ENCODE peak calls at places on chromosomes 13 and 19, in five cellular contexts. D, O, G, L and W are unnamed samples.

GRCh38 chr19:12792048-12792852 is 964 bp downstream of the JUNB start:
- DNase-seq in L (no peak), G (peak), D (peak), O (peak), W (peak)

GRCh38 chr13:111280666-111281577 is 39.5 kb upstream of the TEX29 start:
- DNase-seq in G (no peak), O (no peak), D (no peak), L (no peak), W (no peak)

GRCh38 chr19:18435848-18436631 is 1.9 kb downstream of the ISYNA1 start:
- DNase-seq in L (no peak), D (no peak), O (no peak), G (no peak), W (no peak)

GRCh38 chr19:18883530-18884304 is 12.2 kb downstream of the CERS1 start:
- DNase-seq in G (peak), O (no peak), D (no peak), L (no peak), W (no peak)

GRCh38 chr19:3963458-3964255 is 7.2 kb downstream of the DAPK3 start:
- DNase-seq in L (no peak), O (no peak), D (no peak), G (peak), W (no peak)

GRCh38 chr19:44948763-44949374 is 3.0 kb downstream of the APOC2 start:
- DNase-seq in G (no peak), D (no peak), L (no peak), O (no peak), W (no peak)

GRCh38 chr19:588093-588742 is 1.5 kb upstream of the HCN2 start:
- DNase-seq in L (peak), G (peak), D (peak), O (peak), W (peak)

GRCh38 chr13:48731957-48732569 is 78.3 kb downstream of the CYSLTR2 start:
- DNase-seq in O (peak), D (peak), G (peak), L (peak), W (no peak)

GRCh38 chr13:43085545-43085944 is 62.2 kb downstream of the DNAJC15 start:
- DNase-seq in O (no peak), L (peak), D (no peak), G (no peak), W (no peak)

DNA sequence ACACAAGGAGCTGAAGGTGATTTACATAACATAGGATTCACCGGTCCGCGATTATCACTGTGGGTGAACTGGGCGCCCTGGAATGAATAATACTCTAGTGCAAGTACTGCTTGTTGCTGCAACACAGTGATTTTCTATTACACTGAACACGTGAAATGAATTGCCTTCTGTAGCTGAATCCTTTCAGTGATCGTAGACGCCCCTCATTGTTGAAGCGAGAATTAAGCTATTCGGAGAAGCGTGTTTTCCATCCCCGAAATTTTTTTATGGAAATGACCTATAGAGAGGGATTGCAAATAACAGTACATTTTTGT is 2.7 kb upstream of the MAB21L1 start:
- DNase-seq in O (no peak), D (no peak), G (no peak), L (no peak), W (no peak)
- H3K27ac ChIP-seq in O (no peak), D (no peak), G (no peak), L (no peak), W (no peak)

GRCh38 chr19:47190167-47190727 is 40.8 kb downstream of the BBC3 start:
- DNase-seq in G (peak), L (peak), D (peak), O (peak), W (peak)
- H3K27ac ChIP-seq in G (peak), L (peak), D (peak), O (peak), W (peak)

GRCh38 chr19:11264452-11265176 is 2.3 kb upstream of the DOCK6 start:
- DNase-seq in G (peak), L (no peak), D (no peak), O (peak), W (no peak)
- H3K27ac ChIP-seq in G (peak), L (no peak), D (no peak), O (peak), W (no peak)

DNA sequence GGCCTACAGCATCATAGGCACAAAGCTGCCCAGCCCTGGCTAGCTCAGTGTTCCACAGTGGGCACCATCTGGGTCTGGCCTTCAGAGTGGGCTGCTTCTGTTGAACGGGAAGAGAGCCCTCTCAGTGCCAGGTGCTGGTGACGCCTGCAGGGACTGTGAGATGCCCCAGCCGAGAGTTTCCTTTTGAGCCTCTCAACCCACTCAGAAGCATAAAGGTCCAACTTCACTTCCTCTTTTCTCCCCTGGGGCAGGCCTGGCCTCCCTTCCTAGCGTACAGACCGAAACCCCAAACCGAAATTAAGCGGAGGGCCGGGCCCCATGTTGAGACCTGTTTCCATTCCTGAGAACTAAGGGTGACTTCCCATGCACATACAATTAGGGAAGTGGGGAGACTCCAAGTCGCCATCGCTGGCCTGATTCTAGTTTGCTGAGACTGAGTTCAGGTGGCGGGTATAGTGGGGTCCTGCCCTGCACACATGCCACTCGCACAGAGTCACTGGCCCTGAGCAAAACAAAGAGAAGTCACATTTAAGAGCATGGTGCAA is 6.9 kb downstream of the RAB8A start:
- DNase-seq in O (peak), D (no peak), G (no peak), L (no peak), W (no peak)
- H3K27ac ChIP-seq in O (peak), D (peak), G (no peak), L (no peak), W (no peak)

GRCh38 chr19:39109641-39110040 is 15.9 kb upstream of the PAK4 start:
- DNase-seq in D (no peak), O (no peak), G (no peak), L (no peak), W (no peak)
- H3K27ac ChIP-seq in D (no peak), O (no peak), G (no peak), L (no peak), W (no peak)

GRCh38 chr13:73765651-73766384 is 368.4 kb downstream of the KLF12 start:
- DNase-seq in G (peak), L (no peak), D (peak), O (peak), W (peak)
- H3K27ac ChIP-seq in G (peak), L (no peak), D (peak), O (peak), W (peak)

GRCh38 chr13:113465241-113465640 is 12.0 kb upstream of the ADPRHL1 start:
- DNase-seq in O (no peak), L (no peak), D (no peak), G (no peak), W (no peak)

GRCh38 chr13:113466321-113466836 is 13.1 kb upstream of the ADPRHL1 start:
- DNase-seq in D (no peak), L (no peak), G (no peak), O (no peak), W (no peak)

GRCh38 chr13:113461022-113461751 is 7.9 kb upstream of the ADPRHL1 start:
- DNase-seq in D (no peak), O (no peak), L (no peak), G (no peak), W (no peak)

GRCh38 chr13:113468029-113468428 is 14.7 kb upstream of the ADPRHL1 start:
- DNase-seq in G (no peak), O (no peak), L (no peak), D (no peak), W (no peak)

DNA sequence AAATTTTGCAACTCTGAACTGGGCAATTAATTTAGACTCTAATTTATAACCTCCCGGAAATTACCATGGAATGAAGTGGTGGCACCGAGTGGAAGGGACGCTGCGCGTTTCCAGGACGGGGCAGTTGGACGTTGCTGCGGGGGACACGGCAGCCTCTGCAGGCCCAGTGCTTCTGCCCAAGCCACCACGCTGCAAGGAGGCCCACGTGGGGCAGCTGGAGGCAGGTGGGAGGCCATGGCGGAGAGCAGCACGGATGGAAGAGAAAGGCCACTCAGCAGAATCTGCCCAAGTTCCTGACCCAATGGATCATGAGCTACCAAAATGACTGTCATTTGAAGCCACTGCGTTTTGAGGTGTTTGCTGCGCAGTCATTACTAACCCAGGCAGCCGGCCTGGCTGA is 11.2 kb upstream of the ADPRHL1 start:
- DNase-seq in D (no peak), L (no peak), G (no peak), O (no peak), W (no peak)
- H3K27ac ChIP-seq in D (no peak), L (no peak), G (no peak), O (no peak), W (no peak)

GRCh38 chr13:94305934-94306333 is 173.5 kb downstream of the DCT start:
- DNase-seq in D (no peak), L (no peak), O (no peak), G (no peak), W (no peak)

GRCh38 chr13:94311893-94312292 is 167.6 kb downstream of the DCT start:
- DNase-seq in G (no peak), O (no peak), D (no peak), L (no peak), W (no peak)

GRCh38 chr13:94309576-94309975 is 169.9 kb downstream of the DCT start:
- DNase-seq in G (no peak), D (no peak), O (no peak), L (no peak), W (no peak)

GRCh38 chr13:94309997-94310842 is 169.3 kb downstream of the DCT start:
- DNase-seq in D (no peak), G (no peak), L (no peak), O (no peak), W (no peak)

GRCh38 chr13:94308808-94309207 is 170.7 kb downstream of the DCT start:
- DNase-seq in G (no peak), D (no peak), L (no peak), O (no peak), W (no peak)
- H3K27ac ChIP-seq in G (no peak), D (no peak), L (no peak), O (no peak), W (peak)